ENCODE peak calls at places on chromosome 4, in ten cellular contexts. One of them, this sample, is unnamed. For H3K4me1, the result is how much of the 10 kb centered on the place peaks cover.

GRCh38 chr4:103996637-103997036 is 276.9 kb upstream of the TACR3 start:
- DNase-seq in ovary: no peak
- DNase-seq in cardiac muscle cell: peak
- DNase-seq in heart left ventricle: no peak
- DNase-seq in upper lobe of right lung: no peak
- DNase-seq in mammary epithelial cell: peak
- DNase-seq in CD8-positive, alpha-beta T cell: no peak
- DNase-seq in stomach: no peak
- DNase-seq in left lung: peak
- DNase-seq in aorta: no peak
- DNase-seq in this sample: no peak

GRCh38 chr4:153072661-153073060 is 131.6 kb upstream of the TRIM2 start:
- DNase-seq in CD8-positive, alpha-beta T cell: no peak
- DNase-seq in ovary: no peak
- DNase-seq in aorta: no peak
- DNase-seq in stomach: no peak
- DNase-seq in mammary epithelial cell: no peak
- DNase-seq in heart left ventricle: no peak
- DNase-seq in left lung: no peak
- DNase-seq in cardiac muscle cell: no peak
- DNase-seq in upper lobe of right lung: no peak
- DNase-seq in this sample: no peak

GRCh38 chr4:34932591-34932990 is 1311.7 kb downstream of the ARAP2 start:
- DNase-seq in cardiac muscle cell: no peak
- DNase-seq in upper lobe of right lung: no peak
- DNase-seq in stomach: no peak
- DNase-seq in mammary epithelial cell: no peak
- DNase-seq in CD8-positive, alpha-beta T cell: no peak
- DNase-seq in left lung: no peak
- DNase-seq in aorta: no peak
- DNase-seq in ovary: no peak
- DNase-seq in heart left ventricle: no peak
- DNase-seq in this sample: no peak

GRCh38 chr4:112509243-112510190 is 6.5 kb downstream of the NEUROG2 start:
- DNase-seq in heart left ventricle: no peak
- DNase-seq in stomach: no peak
- DNase-seq in left lung: no peak
- DNase-seq in cardiac muscle cell: no peak
- DNase-seq in aorta: no peak
- DNase-seq in upper lobe of right lung: no peak
- DNase-seq in ovary: no peak
- DNase-seq in CD8-positive, alpha-beta T cell: no peak
- DNase-seq in mammary epithelial cell: no peak
- DNase-seq in this sample: no peak

GRCh38 chr4:47891928-47892327 is 22.5 kb downstream of the NFXL1 start:
- DNase-seq in mammary epithelial cell: no peak
- DNase-seq in heart left ventricle: no peak
- DNase-seq in ovary: no peak
- DNase-seq in left lung: no peak
- DNase-seq in CD8-positive, alpha-beta T cell: no peak
- DNase-seq in stomach: no peak
- DNase-seq in upper lobe of right lung: no peak
- DNase-seq in cardiac muscle cell: no peak
- DNase-seq in aorta: no peak
- DNase-seq in this sample: no peak

GRCh38 chr4:37365888-37366287 is 121.3 kb downstream of the NWD2 start:
- DNase-seq in heart left ventricle: no peak
- DNase-seq in aorta: no peak
- DNase-seq in upper lobe of right lung: no peak
- DNase-seq in stomach: no peak
- DNase-seq in cardiac muscle cell: peak
- DNase-seq in left lung: no peak
- DNase-seq in CD8-positive, alpha-beta T cell: no peak
- DNase-seq in ovary: no peak
- DNase-seq in mammary epithelial cell: no peak
- DNase-seq in this sample: no peak

GRCh38 chr4:173273956-173274355 is 60.2 kb downstream of the HMGB2 start:
- DNase-seq in cardiac muscle cell: peak
- DNase-seq in CD8-positive, alpha-beta T cell: no peak
- DNase-seq in upper lobe of right lung: no peak
- DNase-seq in stomach: no peak
- DNase-seq in heart left ventricle: no peak
- DNase-seq in aorta: no peak
- DNase-seq in mammary epithelial cell: no peak
- DNase-seq in ovary: no peak
- DNase-seq in left lung: no peak
- DNase-seq in this sample: no peak

GRCh38 chr4:74311696-74312313 is 3.5 kb downstream of the EPGN start:
- DNase-seq in heart left ventricle: no peak
- DNase-seq in ovary: no peak
- DNase-seq in cardiac muscle cell: peak
- DNase-seq in CD8-positive, alpha-beta T cell: no peak
- DNase-seq in aorta: no peak
- DNase-seq in upper lobe of right lung: no peak
- DNase-seq in stomach: no peak
- DNase-seq in left lung: no peak
- DNase-seq in mammary epithelial cell: peak
- DNase-seq in this sample: peak

GRCh38 chr4:169810325-169811323 is 52.9 kb upstream of the HPF1 start:
- DNase-seq in cardiac muscle cell: peak
- DNase-seq in upper lobe of right lung: no peak
- DNase-seq in ovary: no peak
- DNase-seq in heart left ventricle: no peak
- DNase-seq in CD8-positive, alpha-beta T cell: no peak
- DNase-seq in mammary epithelial cell: peak
- DNase-seq in aorta: no peak
- DNase-seq in stomach: no peak
- DNase-seq in left lung: no peak
- DNase-seq in this sample: no peak

GRCh38 chr4:78753091-78753490 is 23.1 kb upstream of the BMP2K start:
- DNase-seq in ovary: no peak
- DNase-seq in left lung: no peak
- DNase-seq in stomach: no peak
- DNase-seq in heart left ventricle: no peak
- DNase-seq in aorta: no peak
- DNase-seq in mammary epithelial cell: no peak
- DNase-seq in CD8-positive, alpha-beta T cell: no peak
- DNase-seq in cardiac muscle cell: no peak
- DNase-seq in upper lobe of right lung: no peak
- DNase-seq in this sample: no peak

GRCh38 chr4:5460106-5460801 is 248.1 kb downstream of the EVC2 start:
- DNase-seq in heart left ventricle: peak
- DNase-seq in upper lobe of right lung: peak
- DNase-seq in stomach: no peak
- DNase-seq in left lung: no peak
- DNase-seq in CD8-positive, alpha-beta T cell: no peak
- DNase-seq in cardiac muscle cell: peak
- DNase-seq in mammary epithelial cell: no peak
- DNase-seq in aorta: no peak
- DNase-seq in ovary: no peak
- DNase-seq in this sample: no peak

GRCh38 chr4:75672461-75673026 is 667 bp downstream of the G3BP2 start:
- DNase-seq in upper lobe of right lung: peak
- DNase-seq in left lung: peak
- DNase-seq in cardiac muscle cell: peak
- DNase-seq in mammary epithelial cell: peak
- DNase-seq in ovary: peak
- DNase-seq in stomach: peak
- DNase-seq in aorta: peak
- DNase-seq in CD8-positive, alpha-beta T cell: peak
- DNase-seq in heart left ventricle: peak
- DNase-seq in this sample: peak

GRCh38 chr4:75671802-75672421 is 1.3 kb downstream of the G3BP2 start:
- DNase-seq in heart left ventricle: no peak
- DNase-seq in aorta: no peak
- DNase-seq in CD8-positive, alpha-beta T cell: no peak
- DNase-seq in upper lobe of right lung: no peak
- DNase-seq in cardiac muscle cell: peak
- DNase-seq in left lung: no peak
- DNase-seq in mammary epithelial cell: no peak
- DNase-seq in ovary: no peak
- DNase-seq in stomach: no peak
- DNase-seq in this sample: no peak

GRCh38 chr4:75673027-75673958 is at the start of gene G3BP2:
- DNase-seq in stomach: peak
- DNase-seq in left lung: peak
- DNase-seq in cardiac muscle cell: peak
- DNase-seq in CD8-positive, alpha-beta T cell: peak
- DNase-seq in upper lobe of right lung: peak
- DNase-seq in ovary: peak
- DNase-seq in aorta: peak
- DNase-seq in mammary epithelial cell: peak
- DNase-seq in heart left ventricle: peak
- DNase-seq in this sample: peak

GRCh38 chr4:75666299-75666698 is 6.9 kb downstream of the G3BP2 start:
- DNase-seq in upper lobe of right lung: no peak
- DNase-seq in aorta: no peak
- DNase-seq in stomach: no peak
- DNase-seq in cardiac muscle cell: no peak
- DNase-seq in mammary epithelial cell: no peak
- DNase-seq in ovary: no peak
- DNase-seq in left lung: no peak
- DNase-seq in CD8-positive, alpha-beta T cell: no peak
- DNase-seq in heart left ventricle: no peak
- DNase-seq in this sample: no peak

GRCh38 chr4:75668596-75668995 is 4.6 kb downstream of the G3BP2 start:
- DNase-seq in left lung: no peak
- DNase-seq in ovary: no peak
- DNase-seq in cardiac muscle cell: no peak
- DNase-seq in stomach: no peak
- DNase-seq in heart left ventricle: no peak
- DNase-seq in aorta: no peak
- DNase-seq in upper lobe of right lung: no peak
- DNase-seq in mammary epithelial cell: no peak
- DNase-seq in CD8-positive, alpha-beta T cell: no peak
- DNase-seq in this sample: no peak
- H3K4me1 ChIP-seq in left lung: under half
- H3K4me1 ChIP-seq in ovary: under half
- H3K4me1 ChIP-seq in cardiac muscle cell: under half
- H3K4me1 ChIP-seq in stomach: under half
- H3K4me1 ChIP-seq in heart left ventricle: half or more
- H3K4me1 ChIP-seq in aorta: under half
- H3K4me1 ChIP-seq in upper lobe of right lung: under half
- H3K4me1 ChIP-seq in mammary epithelial cell: under half
- H3K4me1 ChIP-seq in CD8-positive, alpha-beta T cell: half or more
- H3K4me1 ChIP-seq in this sample: under half

GRCh38 chr4:8533274-8533865 is 46.8 kb upstream of the GPR78 start:
- DNase-seq in left lung: no peak
- DNase-seq in mammary epithelial cell: no peak
- DNase-seq in aorta: no peak
- DNase-seq in upper lobe of right lung: no peak
- DNase-seq in CD8-positive, alpha-beta T cell: no peak
- DNase-seq in heart left ventricle: no peak
- DNase-seq in ovary: no peak
- DNase-seq in stomach: no peak
- DNase-seq in cardiac muscle cell: no peak
- DNase-seq in this sample: no peak
- H3K27ac ChIP-seq in left lung: peak
- H3K27ac ChIP-seq in mammary epithelial cell: peak
- H3K27ac ChIP-seq in aorta: no peak
- H3K27ac ChIP-seq in upper lobe of right lung: peak
- H3K27ac ChIP-seq in CD8-positive, alpha-beta T cell: no peak
- H3K27ac ChIP-seq in heart left ventricle: no peak
- H3K27ac ChIP-seq in ovary: peak
- H3K27ac ChIP-seq in stomach: peak
- H3K27ac ChIP-seq in cardiac muscle cell: no peak
- H3K27ac ChIP-seq in this sample: no peak

DNA sequence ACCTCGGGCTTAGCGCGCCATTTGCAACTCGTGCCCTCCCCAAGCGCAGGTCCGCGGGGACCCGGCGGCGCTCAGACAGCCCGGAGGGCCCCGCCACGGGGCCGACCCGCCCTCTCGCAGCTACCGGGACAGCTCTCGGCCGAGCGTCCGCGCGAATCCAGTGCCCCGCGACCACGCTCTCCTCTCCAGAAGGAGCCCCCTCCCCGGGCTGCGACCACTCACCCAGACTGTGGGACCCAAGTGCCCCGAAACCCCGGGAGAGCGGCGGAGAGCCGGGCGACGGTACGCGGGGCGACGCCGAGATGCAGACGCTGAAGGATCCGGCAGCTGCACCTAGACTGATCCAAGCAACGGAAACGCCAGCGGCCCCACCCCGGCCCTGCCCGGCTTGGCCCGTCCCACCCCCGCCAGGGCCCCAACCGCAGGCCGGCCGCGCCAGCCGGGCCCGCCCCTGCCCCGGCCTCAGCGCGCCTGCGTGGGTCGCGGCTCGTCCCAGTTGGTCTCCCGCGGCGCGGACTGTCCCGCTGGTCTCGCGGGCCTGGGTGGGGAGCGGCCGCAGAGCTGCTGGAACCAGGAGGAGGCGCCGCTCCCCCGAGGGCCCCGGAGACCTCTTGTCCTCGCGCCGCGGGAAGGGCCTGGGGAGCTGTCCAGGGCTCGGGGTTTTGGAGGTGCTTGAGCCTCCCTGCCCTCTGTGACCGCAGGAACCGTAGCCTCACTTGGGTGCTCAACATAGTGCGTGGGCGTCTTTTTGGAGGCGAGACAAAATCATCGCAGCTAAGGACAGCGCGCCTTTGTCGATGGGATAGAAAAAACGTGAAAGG is at the start of gene ANXA5:
- DNase-seq in aorta: peak
- DNase-seq in heart left ventricle: peak
- DNase-seq in ovary: peak
- DNase-seq in stomach: peak
- DNase-seq in cardiac muscle cell: peak
- DNase-seq in upper lobe of right lung: peak
- DNase-seq in left lung: peak
- DNase-seq in mammary epithelial cell: peak
- DNase-seq in CD8-positive, alpha-beta T cell: peak
- DNase-seq in this sample: peak
- H3K4me1 ChIP-seq in aorta: under half
- H3K4me1 ChIP-seq in heart left ventricle: under half
- H3K4me1 ChIP-seq in ovary: under half
- H3K4me1 ChIP-seq in stomach: under half
- H3K4me1 ChIP-seq in cardiac muscle cell: under half
- H3K4me1 ChIP-seq in upper lobe of right lung: under half
- H3K4me1 ChIP-seq in left lung: under half
- H3K4me1 ChIP-seq in mammary epithelial cell: under half
- H3K4me1 ChIP-seq in CD8-positive, alpha-beta T cell: under half
- H3K4me1 ChIP-seq in this sample: under half

DNA sequence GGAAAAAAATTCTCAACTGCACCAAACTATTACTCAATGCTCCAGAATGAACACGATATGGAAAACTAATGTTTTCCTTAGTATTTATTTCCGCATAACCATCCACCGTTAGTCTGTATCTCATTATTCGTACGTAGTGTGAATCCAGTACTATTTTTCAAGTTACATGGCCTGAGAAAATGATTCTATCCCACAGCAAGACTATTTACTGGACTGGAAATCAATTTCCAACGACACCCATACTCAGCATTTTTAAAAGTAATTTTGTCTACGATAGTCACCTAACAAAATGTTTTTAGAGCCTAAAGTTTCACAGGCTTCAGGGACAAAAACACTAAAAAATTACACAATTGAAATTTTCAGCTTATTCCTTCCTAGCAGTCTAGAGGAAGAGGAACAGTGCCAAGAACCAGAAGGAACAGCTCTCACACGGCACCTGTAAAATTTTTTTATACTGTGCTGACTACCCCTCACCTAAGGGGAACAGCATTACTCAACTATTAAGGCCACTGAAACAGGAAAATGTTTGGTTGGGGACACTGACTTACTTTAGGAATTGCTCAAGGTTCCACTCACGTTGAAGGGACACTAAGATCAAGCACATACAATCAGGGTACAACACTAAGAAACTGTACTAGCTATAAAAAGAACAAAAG is 9.6 kb downstream of the UBE2D3 start:
- DNase-seq in CD8-positive, alpha-beta T cell: no peak
- DNase-seq in ovary: no peak
- DNase-seq in upper lobe of right lung: no peak
- DNase-seq in aorta: no peak
- DNase-seq in cardiac muscle cell: no peak
- DNase-seq in left lung: no peak
- DNase-seq in stomach: no peak
- DNase-seq in heart left ventricle: no peak
- DNase-seq in mammary epithelial cell: no peak
- DNase-seq in this sample: no peak
- H3K27ac ChIP-seq in CD8-positive, alpha-beta T cell: no peak
- H3K27ac ChIP-seq in ovary: no peak
- H3K27ac ChIP-seq in upper lobe of right lung: no peak
- H3K27ac ChIP-seq in aorta: no peak
- H3K27ac ChIP-seq in cardiac muscle cell: peak
- H3K27ac ChIP-seq in left lung: peak
- H3K27ac ChIP-seq in stomach: peak
- H3K27ac ChIP-seq in heart left ventricle: no peak
- H3K27ac ChIP-seq in mammary epithelial cell: peak
- H3K27ac ChIP-seq in this sample: no peak